ENCODE peak calls at places on chromosomes 12 and 14, in five cellular contexts. Y is tibial artery, F is uterus, A is iPS DF 6.9, O is left lung. C is an unnamed sample.

GRCh38 chr12:104177663-104178501 is 37.7 kb upstream of the TXNRD1 start:
- DNase-seq in F (peak), O (peak), Y (peak), A (no peak), C (no peak)

GRCh38 chr12:22733756-22734155 is 108.8 kb downstream of the ETNK1 start:
- DNase-seq in Y (no peak), F (no peak), A (no peak), O (no peak), C (no peak)

GRCh38 chr14:59358105-59358504 is 107.1 kb downstream of the GPR135 start:
- DNase-seq in F (peak), Y (peak), A (peak), O (peak), C (no peak)

GRCh38 chr12:91017511-91018263 is 12.9 kb upstream of the EPYC start:
- DNase-seq in A (no peak), F (peak), O (no peak), Y (no peak), C (no peak)

GRCh38 chr12:113436993-113437728 is 15.0 kb downstream of the SDSL start:
- DNase-seq in Y (no peak), F (no peak), O (no peak), A (no peak), C (no peak)

GRCh38 chr12:118307069-118307954 is 65.4 kb downstream of the TAOK3 start:
- DNase-seq in A (no peak), Y (no peak), O (no peak), F (peak), C (no peak)

GRCh38 chr12:69623970-69624369 is 13.3 kb upstream of the LRRC10 start:
- DNase-seq in Y (no peak), F (no peak), O (no peak), A (no peak), C (no peak)

GRCh38 chr12:50771409-50771808 is 7.5 kb downstream of the ATF1 start:
- DNase-seq in F (no peak), Y (no peak), A (no peak), O (no peak), C (no peak)

GRCh38 chr12:89185889-89186288 is 166.4 kb downstream of the DUSP6 start:
- DNase-seq in F (no peak), O (no peak), A (no peak), Y (no peak), C (no peak)

GRCh38 chr12:71973687-71974086 is 35.0 kb downstream of the TPH2 start:
- DNase-seq in Y (no peak), F (no peak), O (no peak), A (no peak), C (no peak)

GRCh38 chr12:54988402-54989054 is 4.0 kb upstream of the TESPA1 start:
- DNase-seq in Y (no peak), A (no peak), F (peak), O (peak), C (no peak)

GRCh38 chr12:57129311-57130288 is 1.3 kb downstream of the LRP1 start:
- DNase-seq in F (peak), Y (no peak), A (no peak), O (no peak), C (no peak)

GRCh38 chr14:94598816-94599655 is 13.2 kb upstream of the SERPINA3 start:
- DNase-seq in F (peak), A (no peak), O (peak), Y (peak), C (no peak)

GRCh38 chr12:108840605-108841328 is 16.6 kb downstream of the SSH1 start:
- DNase-seq in A (no peak), Y (no peak), F (no peak), O (no peak), C (no peak)

GRCh38 chr14:53001787-53002378 is 51.0 kb upstream of the FERMT2 start:
- DNase-seq in Y (no peak), F (no peak), O (no peak), A (no peak), C (no peak)

GRCh38 chr14:21070610-21071224 is 613 bp downstream of the ARHGEF40 start:
- DNase-seq in A (no peak), Y (peak), O (no peak), F (peak), C (no peak)

GRCh38 chr12:85740190-85740589 is 96.0 kb downstream of the RASSF9 start:
- DNase-seq in A (no peak), O (no peak), Y (no peak), F (no peak), C (no peak)

GRCh38 chr12:58026421-58026820 is 85.1 kb downstream of the ATP23 start:
- DNase-seq in A (no peak), F (no peak), O (no peak), Y (no peak), C (no peak)

GRCh38 chr12:29072631-29073030 is 76.4 kb upstream of the FAR2 start:
- DNase-seq in A (no peak), F (no peak), Y (no peak), O (no peak), C (no peak)

GRCh38 chr12:26090853-26091510 is 33.9 kb downstream of the BHLHE41 start:
- DNase-seq in A (no peak), Y (no peak), F (no peak), O (no peak), C (no peak)

GRCh38 chr14:89027097-89027740 is 202.8 kb downstream of the TTC8 start:
- DNase-seq in Y (peak), A (no peak), F (peak), O (peak), C (no peak)

GRCh38 chr14:91327661-91328312 is 83.3 kb upstream of the GPR68 start:
- DNase-seq in Y (no peak), O (no peak), A (no peak), F (no peak), C (no peak)

GRCh38 chr14:75399819-75400678 is 27.8 kb upstream of the JDP2 start:
- DNase-seq in Y (peak), O (peak), F (peak), A (no peak), C (no peak)

GRCh38 chr14:73227812-73228781 is 9.2 kb upstream of the PAPLN start:
- DNase-seq in Y (no peak), A (no peak), F (peak), O (no peak), C (peak)

GRCh38 chr12:54428050-54429013 is 9.3 kb upstream of the ITGA5 start:
- DNase-seq in F (peak), O (no peak), Y (peak), A (no peak), C (no peak)

GRCh38 chr12:94640134-94640928 is 10.0 kb downstream of the TMCC3 start:
- DNase-seq in F (no peak), O (peak), A (no peak), Y (no peak), C (no peak)

GRCh38 chr12:96445743-96446655 is 43.4 kb upstream of the CFAP54 start:
- DNase-seq in A (no peak), F (peak), O (no peak), Y (no peak), C (no peak)

GRCh38 chr12:103698752-103699540 is 111.9 kb downstream of the STAB2 start:
- DNase-seq in A (no peak), Y (no peak), F (no peak), O (no peak), C (no peak)

GRCh38 chr14:69002069-69002468 is 23.0 kb upstream of the ACTN1 start:
- DNase-seq in F (peak), A (no peak), Y (no peak), O (no peak), C (no peak)

GRCh38 chr12:123064356-123064755 is 83.9 kb downstream of the ARL6IP4 start:
- DNase-seq in O (no peak), F (peak), A (no peak), Y (peak), C (no peak)

GRCh38 chr12:6614513-6615177 is 7.5 kb upstream of the CHD4 start:
- DNase-seq in A (no peak), F (no peak), O (no peak), Y (no peak), C (no peak)

GRCh38 chr14:104204660-104205149 is 66.3 kb downstream of the KIF26A start:
- DNase-seq in O (no peak), A (no peak), Y (no peak), F (no peak), C (no peak)
- H3K27ac ChIP-seq in O (no peak), A (no peak), Y (no peak), F (no peak), C (no peak)

GRCh38 chr12:27252934-27253333 is 8.8 kb downstream of the STK38L start:
- DNase-seq in F (no peak), A (no peak), O (no peak), Y (no peak), C (no peak)

GRCh38 chr12:27257104-27257848 is 13.2 kb downstream of the STK38L start:
- DNase-seq in A (no peak), O (no peak), Y (no peak), F (no peak), C (no peak)

GRCh38 chr12:27253347-27253746 is 9.3 kb downstream of the STK38L start:
- DNase-seq in Y (no peak), O (no peak), F (no peak), A (no peak), C (no peak)
- H3K27ac ChIP-seq in Y (peak), O (no peak), F (no peak), A (no peak), C (no peak)

DNA sequence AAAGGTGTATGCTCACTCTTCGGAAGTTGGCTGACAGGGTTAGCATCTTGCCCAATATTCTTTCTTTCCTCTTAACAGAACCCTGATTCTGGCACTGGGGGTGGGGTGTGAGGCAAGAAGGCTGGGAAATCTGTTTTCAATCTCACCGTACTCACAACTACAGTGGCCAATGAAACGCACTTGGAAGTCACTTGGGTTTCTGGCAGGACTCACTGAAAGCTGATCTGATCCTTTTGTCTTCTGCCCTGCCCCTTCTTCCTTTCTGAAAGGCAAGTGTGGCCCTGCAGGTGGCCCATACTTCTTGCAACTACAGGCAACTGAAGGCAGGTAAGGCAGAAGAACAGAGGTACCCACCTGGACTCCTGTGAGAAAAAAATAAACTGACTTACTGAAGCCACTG is 106.9 kb downstream of the STXBP6 start:
- DNase-seq in F (peak), Y (no peak), A (peak), O (no peak), C (no peak)
- H3K27ac ChIP-seq in F (no peak), Y (no peak), A (no peak), O (no peak), C (no peak)

GRCh38 chr14:105162374-105162979 is 6.1 kb downstream of the JAG2 start:
- DNase-seq in O (no peak), Y (no peak), A (no peak), F (no peak), C (no peak)
- H3K27ac ChIP-seq in O (no peak), Y (no peak), A (no peak), F (no peak), C (no peak)

DNA sequence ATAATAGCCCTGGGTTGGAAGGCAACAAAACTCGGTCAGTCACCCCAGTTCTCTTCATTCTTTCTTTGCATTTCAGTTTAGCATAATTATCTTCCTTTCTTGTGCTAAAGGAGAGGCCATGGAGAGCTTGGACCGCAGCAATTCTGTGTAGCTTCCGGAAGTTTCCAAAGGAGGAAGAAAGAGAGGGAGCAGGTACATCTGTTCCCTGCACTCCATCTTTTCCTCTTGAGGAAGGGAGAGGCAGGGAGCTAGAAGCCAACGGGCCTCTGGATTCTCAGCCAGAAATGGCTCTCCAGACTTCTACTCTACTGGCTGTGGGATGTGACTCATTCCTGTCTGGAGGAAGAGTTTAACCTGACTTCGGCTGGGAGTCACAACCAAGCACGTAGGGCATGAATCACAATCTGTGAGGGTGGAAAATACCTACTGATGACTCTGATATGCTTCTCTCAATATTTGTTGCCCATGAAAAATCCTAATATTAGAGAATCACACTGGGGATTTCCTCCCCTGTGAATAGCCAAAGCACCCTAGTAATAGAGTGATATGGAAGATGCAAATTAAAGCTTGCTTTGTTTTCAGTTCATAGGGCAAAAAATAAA is 17.0 kb downstream of the ANO6 start:
- DNase-seq in A (no peak), F (peak), Y (peak), O (peak), C (peak)
- H3K27ac ChIP-seq in A (no peak), F (peak), Y (peak), O (peak), C (peak)

DNA sequence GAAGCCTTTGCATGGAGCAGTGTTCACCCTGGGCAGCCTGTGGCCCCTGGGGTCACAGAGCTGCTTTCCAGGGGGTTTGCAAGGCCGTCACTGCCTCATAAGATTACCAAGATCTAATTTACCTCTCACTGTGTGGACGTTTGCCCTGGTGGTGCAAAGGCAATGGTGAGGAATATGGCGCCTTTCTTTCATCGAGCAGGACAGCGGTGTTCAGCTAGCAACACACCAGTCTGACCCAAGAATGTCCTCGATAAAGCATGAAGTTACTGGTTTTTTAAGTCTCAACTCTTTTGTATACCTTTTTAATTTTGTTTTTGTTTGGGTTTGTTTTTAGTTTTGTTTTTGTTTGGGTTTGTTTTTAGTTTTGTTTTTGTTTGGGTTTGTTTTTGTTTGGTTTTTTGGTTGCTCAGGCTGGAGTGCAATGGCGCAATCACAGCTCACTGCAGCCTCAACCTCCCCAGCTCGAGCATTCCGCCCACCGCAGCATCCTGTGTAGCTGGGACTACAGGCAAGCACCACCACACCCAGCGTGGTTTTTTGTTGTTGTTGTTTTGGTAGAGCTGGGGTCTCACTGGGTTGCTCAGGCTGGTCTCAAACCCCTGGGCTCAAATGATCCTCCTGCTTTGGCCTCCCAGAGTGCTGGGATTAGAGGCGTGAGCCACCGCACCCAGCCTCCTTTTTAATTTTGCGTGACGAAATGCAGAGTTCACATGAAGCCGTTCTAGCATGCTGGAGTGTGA is 57.9 kb downstream of the PPP2R5C start:
- DNase-seq in F (no peak), A (no peak), O (no peak), Y (no peak), C (no peak)
- H3K27ac ChIP-seq in F (no peak), A (no peak), O (peak), Y (no peak), C (no peak)

GRCh38 chr14:99383457-99384428 is 96.9 kb downstream of the SETD3 start:
- DNase-seq in O (no peak), Y (no peak), A (no peak), F (no peak), C (no peak)
- H3K27ac ChIP-seq in O (no peak), Y (no peak), A (no peak), F (no peak), C (no peak)

GRCh38 chr12:52444647-52445595 is 7.0 kb downstream of the KRT6B start:
- DNase-seq in F (no peak), O (no peak), A (no peak), Y (no peak), C (no peak)
- H3K27ac ChIP-seq in F (no peak), O (no peak), A (no peak), Y (no peak), C (no peak)

GRCh38 chr12:124514145-124514995 is 53.0 kb downstream of the NCOR2 start:
- DNase-seq in Y (no peak), A (no peak), F (no peak), O (no peak), C (no peak)

GRCh38 chr12:124516850-124517249 is 50.6 kb downstream of the NCOR2 start:
- DNase-seq in A (no peak), F (no peak), Y (no peak), O (no peak), C (no peak)

GRCh38 chr12:124517260-124518050 is 50.0 kb downstream of the NCOR2 start:
- DNase-seq in F (peak), Y (peak), A (no peak), O (peak), C (no peak)

GRCh38 chr12:124514996-124515932 is 52.1 kb downstream of the NCOR2 start:
- DNase-seq in A (no peak), O (no peak), Y (no peak), F (no peak), C (no peak)

GRCh38 chr12:124515981-124516380 is 51.4 kb downstream of the NCOR2 start:
- DNase-seq in A (no peak), F (no peak), Y (no peak), O (no peak), C (no peak)
- H3K27ac ChIP-seq in A (no peak), F (peak), Y (peak), O (peak), C (peak)

GRCh38 chr14:100824156-100824555 is 1.8 kb upstream of the MEG3 start:
- DNase-seq in A (no peak), F (peak), O (no peak), Y (no peak), C (no peak)

GRCh38 chr14:100827140-100827517 is 1.2 kb downstream of the MEG3 start:
- DNase-seq in A (no peak), F (no peak), O (no peak), Y (no peak), C (no peak)

GRCh38 chr14:100824946-100825690 is 800 bp upstream of the MEG3 start:
- DNase-seq in Y (no peak), O (no peak), F (no peak), A (no peak), C (no peak)

GRCh38 chr14:100826371-100827139 is 637 bp downstream of the MEG3 start:
- DNase-seq in A (no peak), O (no peak), Y (no peak), F (no peak), C (no peak)

GRCh38 chr14:100825691-100826331 is at the start of gene MEG3:
- DNase-seq in O (no peak), A (no peak), F (peak), Y (no peak), C (no peak)
- H3K27ac ChIP-seq in O (no peak), A (no peak), F (peak), Y (peak), C (peak)